ENCODE peak calls at places on chromosomes 13 and 19, in five cellular contexts. O is left ventricle myocardium inferior; L is SK-N-SH; I is small intestine; H is CD8-positive, alpha-beta memory T cell. W is an unnamed sample.

GRCh38 chr13:42575938-42576337 is 2.0 kb downstream of the TNFSF11 start:
- DNase-seq in O (no peak), L (no peak), I (no peak), H (no peak), W (no peak)

GRCh38 chr19:14375582-14376291 is 5.5 kb upstream of the ADGRE5 start:
- DNase-seq in O (peak; percentile 49), L (no peak), I (no peak), H (no peak), W (no peak)

GRCh38 chr13:114071441-114071840 is 61.0 kb downstream of the RASA3 start:
- DNase-seq in O (no peak), L (no peak), I (no peak), H (no peak), W (no peak)

GRCh38 chr13:81577601-81578000 is 1236.7 kb upstream of the SPRY2 start:
- DNase-seq in O (no peak), L (no peak), I (no peak), H (no peak), W (no peak)

GRCh38 chr13:48504606-48505369 is 28.1 kb downstream of the RCBTB2 start:
- DNase-seq in O (no peak), L (no peak), I (no peak), H (peak; percentile 42), W (no peak)

GRCh38 chr13:95154441-95154886 is 146.8 kb downstream of the ABCC4 start:
- DNase-seq in O (no peak), L (no peak), I (no peak), H (no peak), W (no peak)

GRCh38 chr13:77372275-77372674 is 45.4 kb upstream of the MYCBP2 start:
- DNase-seq in O (no peak), L (no peak), I (no peak), H (no peak), W (no peak)

GRCh38 chr19:10812902-10813404 is 23.1 kb downstream of the TMED1 start:
- DNase-seq in O (no peak), L (no peak), I (no peak), H (no peak), W (no peak)

GRCh38 chr13:93603043-93603442 is 376.4 kb downstream of the GPC6 start:
- DNase-seq in O (no peak), L (no peak), I (no peak), H (no peak), W (no peak)

GRCh38 chr19:47035127-47035494 is 13.3 kb downstream of the TMEM160 start:
- DNase-seq in O (no peak), L (peak; percentile 38), I (peak; percentile 11), H (no peak), W (no peak)

GRCh38 chr19:44747739-44748425 is 626 bp upstream of the BCL3 start:
- DNase-seq in O (peak; percentile 73), L (peak; percentile 63), I (peak; percentile 87), H (no peak), W (no peak)

GRCh38 chr13:20461481-20461859 is 64.2 kb downstream of the CRYL1 start:
- DNase-seq in O (no peak), L (no peak), I (no peak), H (no peak), W (no peak)

GRCh38 chr13:29472317-29472961 is 123.0 kb downstream of the SLC7A1 start:
- DNase-seq in O (no peak), L (peak; percentile 72), I (peak; percentile 51), H (peak; percentile 10), W (no peak)

GRCh38 chr13:76944457-76944856 is 3.9 kb upstream of the ACOD1 start:
- DNase-seq in O (no peak), L (no peak), I (no peak), H (no peak), W (no peak)

GRCh38 chr13:35347679-35348205 is 128.7 kb downstream of the MAB21L1 start:
- DNase-seq in O (no peak), L (no peak), I (no peak), H (no peak), W (no peak)

GRCh38 chr13:33918199-33918932 is 100.4 kb downstream of the RFC3 start:
- DNase-seq in O (no peak), L (no peak), I (no peak), H (no peak), W (no peak)

GRCh38 chr13:114148521-114148855 is 16.1 kb upstream of the RASA3 start:
- DNase-seq in O (no peak), L (peak; percentile 16), I (peak; percentile 56), H (peak; percentile 97), W (peak; percentile 86)

GRCh38 chr13:49409008-49409407 is 34.9 kb downstream of the CAB39L start:
- DNase-seq in O (no peak), L (no peak), I (no peak), H (no peak), W (no peak)

GRCh38 chr19:7691497-7691896 is 10.4 kb downstream of the FCER2 start:
- DNase-seq in O (no peak), L (no peak), I (no peak), H (peak; percentile 66), W (no peak)

GRCh38 chr19:7694499-7694898 is 7.4 kb downstream of the FCER2 start:
- DNase-seq in O (no peak), L (no peak), I (no peak), H (no peak), W (no peak)

GRCh38 chr19:7689165-7689564 is 8.5 kb downstream of the TRAPPC5 start:
- DNase-seq in O (no peak), L (no peak), I (no peak), H (no peak), W (no peak)

GRCh38 chr19:7690779-7691258 is 10.2 kb downstream of the TRAPPC5 start:
- DNase-seq in O (no peak), L (no peak), I (no peak), H (peak; percentile 51), W (no peak)

GRCh38 chr19:7692417-7693088 is 9.4 kb downstream of the FCER2 start:
- DNase-seq in O (no peak), L (no peak), I (no peak), H (peak; percentile 75), W (no peak)
- H3K27ac ChIP-seq in O (no peak overlapping the region), L (no peak overlapping the region), I (no peak overlapping the region), H (no peak overlapping the region), W (no peak overlapping the region)

DNA sequence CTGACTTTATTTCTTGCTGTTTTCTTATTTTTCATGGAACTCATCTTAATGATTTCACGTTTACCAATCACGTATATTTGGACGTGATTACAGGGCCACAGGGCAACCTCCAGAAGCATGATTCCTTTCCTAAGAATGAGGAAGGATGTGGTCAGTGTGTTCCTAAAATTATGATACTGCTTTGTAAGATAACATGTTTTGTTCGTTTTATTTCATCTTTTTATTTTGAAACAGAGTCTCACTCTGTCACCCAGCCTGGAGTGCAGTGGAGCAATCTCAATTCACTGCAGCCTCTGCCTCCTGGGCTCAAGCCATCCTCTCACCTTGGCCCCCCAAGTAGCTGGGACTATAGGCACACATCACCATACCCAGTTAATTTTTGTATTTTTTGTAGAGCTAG is 24.8 kb upstream of the LAIR1 start:
- DNase-seq in O (no peak), L (no peak), I (no peak), H (no peak), W (no peak)
- H3K27me3 ChIP-seq in O (peaks cover 96% of the 10 kb centered on the region), L (peaks cover 74% of the 10 kb centered on the region), I (no peaks in the 10 kb centered on the region), H (no peaks in the 10 kb centered on the region), W (no peaks in the 10 kb centered on the region)

GRCh38 chr13:107079423-107080099 is 511.6 kb upstream of the ARGLU1 start:
- DNase-seq in O (no peak), L (no peak), I (no peak), H (no peak), W (no peak)
- H3K4me1 ChIP-seq in O (peaks cover 11% of the 10 kb centered on the region), L (no peaks in the 10 kb centered on the region), I (no peaks in the 10 kb centered on the region), H (no peaks in the 10 kb centered on the region), W (no peaks in the 10 kb centered on the region)

DNA sequence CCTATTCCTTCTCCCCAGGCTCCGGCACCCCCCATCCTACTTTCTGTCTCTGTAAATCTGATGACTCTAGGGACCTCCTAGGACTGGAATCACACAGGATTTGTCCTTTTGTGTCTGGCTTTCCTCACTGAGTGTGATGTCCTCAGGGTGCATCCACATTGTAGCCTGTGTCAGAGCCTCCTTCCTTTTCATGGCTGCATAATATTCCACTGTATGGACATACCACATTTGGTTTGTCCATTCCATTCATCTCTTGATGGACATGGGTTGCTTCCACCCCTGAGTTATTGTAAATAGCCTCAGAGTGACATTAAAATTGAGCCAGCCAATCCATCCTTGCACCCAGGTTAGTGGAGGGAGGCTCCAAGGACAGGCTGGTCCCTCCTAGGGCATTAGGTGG is 22.8 kb upstream of the NMRK2 start:
- DNase-seq in O (no peak), L (no peak), I (no peak), H (no peak), W (no peak)
- H3K27ac ChIP-seq in O (no peak overlapping the region), L (no peak overlapping the region), I (no peak overlapping the region), H (no peak overlapping the region), W (no peak overlapping the region)

DNA sequence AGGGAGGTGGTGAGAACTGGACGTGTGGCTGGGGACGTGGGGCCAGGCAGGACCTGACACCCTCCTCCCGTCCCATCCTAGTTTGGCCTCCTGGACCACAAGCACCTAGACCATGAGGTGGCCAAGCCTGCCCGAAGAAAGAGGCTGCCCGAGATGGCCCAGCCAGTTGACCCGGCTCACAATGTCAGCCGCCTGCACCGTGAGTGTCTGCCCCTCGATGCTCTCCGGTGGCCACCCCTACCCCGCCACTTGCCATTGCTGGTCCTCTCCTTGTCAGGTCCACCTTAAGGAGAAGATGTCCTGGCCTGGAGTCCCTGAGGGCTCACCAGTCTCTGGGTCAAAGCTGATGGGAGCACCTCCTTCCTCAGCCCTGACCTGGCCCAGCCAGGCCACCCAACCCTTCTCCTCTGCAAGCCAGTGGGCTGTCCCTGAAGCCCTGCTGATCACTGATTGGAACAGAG is 2.2 kb downstream of the ANGPTL4 start:
- DNase-seq in O (no peak), L (no peak), I (no peak), H (no peak), W (no peak)
- H3K27me3 ChIP-seq in O (no peaks in the 10 kb centered on the region), L (no peaks in the 10 kb centered on the region), I (no peaks in the 10 kb centered on the region), H (peaks cover 12% of the 10 kb centered on the region), W (peaks cover 10% of the 10 kb centered on the region)

DNA sequence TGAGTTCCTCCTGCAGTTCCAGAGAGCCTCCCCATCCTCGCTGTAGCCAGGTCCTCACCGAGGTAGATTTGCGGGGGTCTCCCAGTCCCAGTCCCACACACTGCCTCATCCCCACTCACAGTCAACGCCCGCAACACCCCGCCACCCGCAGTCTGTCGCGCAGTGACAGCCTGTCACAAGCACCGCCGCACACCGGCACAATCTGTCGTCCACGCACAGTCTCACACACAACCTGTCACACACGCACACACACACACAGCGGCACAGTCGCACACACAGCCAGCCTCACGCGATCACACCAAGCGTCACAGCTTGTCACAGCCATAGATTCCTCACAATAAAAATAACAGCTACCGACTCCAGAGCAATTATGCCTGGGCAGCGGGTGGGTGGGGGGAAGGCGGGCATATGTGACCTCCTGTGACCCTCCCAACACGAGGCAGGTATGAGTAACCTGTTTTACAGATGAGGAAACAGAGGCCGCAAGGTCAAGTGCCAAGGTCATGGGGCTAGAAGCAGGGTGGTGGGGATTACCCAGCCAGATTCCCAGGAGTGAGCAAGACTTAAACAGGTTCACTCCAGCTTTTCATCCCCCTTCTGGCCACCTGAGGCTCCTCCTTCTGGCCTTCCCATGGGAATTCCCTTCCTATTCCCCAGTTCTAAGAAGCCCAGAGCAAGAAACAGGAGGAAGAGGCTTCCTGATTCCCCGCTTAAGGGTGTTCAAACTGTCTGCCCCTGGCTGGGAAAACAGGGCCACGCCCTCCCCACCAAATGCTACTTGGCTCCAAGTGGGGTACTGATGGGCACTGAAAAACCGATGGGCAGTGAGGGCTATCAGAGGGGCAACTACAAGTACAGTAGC is 13.9 kb downstream of the NFIX start:
- DNase-seq in O (no peak), L (peak; percentile 17), I (no peak), H (no peak), W (no peak)
- H3K4me1 ChIP-seq in O (peaks cover 100% of the 10 kb centered on the region), L (peaks cover 3% of the 10 kb centered on the region), I (no peaks in the 10 kb centered on the region), H (peaks cover 21% of the 10 kb centered on the region), W (peaks cover 18% of the 10 kb centered on the region)